ENCODE peak calls at places on chromosomes 4 and X, in six cellular contexts. P is activated T-helper 1 cell treated with anti-CD3 and anti-CD28 coated beads, Interleukin-12 subunit alpha, Interleukin-12 subunit beta, Interleukin-2, Interleukin-4 antibody, amounts not matched to agents 30 ng/mL and 10 ng/mL and 1 ng/mL, durations not matched to agents 14 hours and 24 hours and 36 hours; I is astrocyte of the cerebellum; B is effector memory CD8-positive, alpha-beta T cell; X is NCI-H524 treated with DMSO at 0.1 percent for 48 hours; V is naive B cell. G is an unnamed sample.

GRCh38 chr4:151287409-151287808 is 10.4 kb downstream of the PRSS48 start:
- DNase-seq in X (no peak), B (no peak), I (no peak), V (no peak), P (no peak), G (no peak)

GRCh38 chrX:39900788-39901170 is 197.0 kb downstream of the BCOR start:
- DNase-seq in V (no peak), P (no peak), X (no peak), B (no peak), I (no peak), G (no peak)

GRCh38 chr4:19239565-19239964 is 1012.1 kb upstream of the SLIT2 start:
- DNase-seq in B (no peak), I (peak), P (no peak), X (no peak), V (no peak), G (no peak)

GRCh38 chr4:3856604-3857204 is 90.5 kb downstream of the ADRA2C start:
- DNase-seq in I (no peak), V (no peak), X (no peak), P (no peak), B (no peak), G (no peak)

GRCh38 chrX:147476008-147476407 is 435.7 kb upstream of the FMR1 start:
- DNase-seq in X (no peak), P (no peak), I (no peak), B (no peak), V (no peak), G (peak)

GRCh38 chrX:39888730-39889129 is 209.0 kb downstream of the BCOR start:
- DNase-seq in X (peak), B (no peak), P (no peak), I (no peak), V (no peak), G (no peak)

GRCh38 chr4:49044270-49044669 is 58.2 kb downstream of the CWH43 start:
- DNase-seq in I (no peak), B (no peak), X (no peak), V (no peak), P (no peak), G (no peak)

GRCh38 chr4:176320340-176320975 is 692 bp downstream of the SPCS3 start:
- DNase-seq in I (peak), X (no peak), B (peak), P (peak), V (peak), G (no peak)

GRCh38 chr4:52192697-52193096 is 141.6 kb downstream of the SPATA18 start:
- DNase-seq in B (no peak), X (no peak), I (no peak), P (no peak), V (no peak), G (no peak)

GRCh38 chr4:98653890-98654867 is 4.2 kb downstream of the TSPAN5 start:
- DNase-seq in V (no peak), P (no peak), I (peak), B (no peak), X (no peak), G (no peak)

GRCh38 chr4:140256941-140257340 is 103.0 kb upstream of the MAML3 start:
- DNase-seq in V (no peak), B (no peak), X (no peak), I (no peak), P (no peak), G (no peak)